ENCODE peak calls at places on chromosomes 6 and 20, in seven cellular contexts. N is OCI-LY7, J is fibroblast of lung, G is adrenal gland, B is psoas muscle, Y is heart left ventricle, M is spleen. F is an unnamed sample.

GRCh38 chr6:106510090-106510970 is 119.0 kb downstream of the RTN4IP1 start:
- DNase-seq in N (peak; percentile 92), J (peak; percentile 36), G (peak; percentile 34), B (peak; percentile 29), Y (peak; percentile 54), M (peak; percentile 94), F (no peak)

GRCh38 chr6:152223622-152224021 is 413.5 kb downstream of the SYNE1 start:
- DNase-seq in N (no peak), J (no peak), G (no peak), B (no peak), Y (no peak), M (no peak), F (no peak)

GRCh38 chr20:53621482-53622246 is 28.0 kb upstream of the ZNF217 start:
- DNase-seq in N (peak; percentile 45), J (peak; percentile 94), G (peak; percentile 64), B (peak; percentile 33), Y (peak; percentile 33), M (no peak), F (no peak)

GRCh38 chr6:23455754-23456153 is 670.3 kb upstream of the NRSN1 start:
- DNase-seq in N (no peak), J (no peak), G (no peak), B (no peak), Y (no peak), M (no peak), F (no peak)

GRCh38 chr20:41774291-41774690 is 156.1 kb upstream of the CHD6 start:
- DNase-seq in N (no peak), J (no peak), G (no peak), B (no peak), Y (no peak), M (no peak), F (no peak)

GRCh38 chr20:58075980-58076749 is 152.3 kb downstream of the ANKRD60 start:
- DNase-seq in N (no peak), J (peak; percentile 57), G (peak; percentile 10), B (no peak), Y (no peak), M (no peak), F (no peak)

GRCh38 chr6:1136415-1136774 is 175.5 kb upstream of the FOXQ1 start:
- DNase-seq in N (no peak), J (peak; percentile 54), G (no peak), B (no peak), Y (no peak), M (no peak), F (no peak)

GRCh38 chr6:29791786-29792122 is 35.9 kb upstream of the HLA-G start:
- DNase-seq in N (no peak), J (no peak), G (no peak), B (peak; percentile 33), Y (no peak), M (no peak), F (no peak)

GRCh38 chr6:159871911-159872310 is 18.9 kb upstream of the MAS1 start:
- DNase-seq in N (no peak), J (peak; percentile 48), G (no peak), B (no peak), Y (no peak), M (no peak), F (no peak)

GRCh38 chr6:38973178-38974057 is 75.2 kb upstream of the GLP1R start:
- DNase-seq in N (peak; percentile 52), J (peak; percentile 67), G (no peak), B (no peak), Y (no peak), M (no peak), F (no peak)
- TF ChIP-seq CTCF in N (peak; percentile 81), J (peak; percentile 75), G (peak; percentile 71), B (peak; percentile 66), Y (peak; percentile 45), M (peak; percentile 48), F (peak; percentile 84)

DNA sequence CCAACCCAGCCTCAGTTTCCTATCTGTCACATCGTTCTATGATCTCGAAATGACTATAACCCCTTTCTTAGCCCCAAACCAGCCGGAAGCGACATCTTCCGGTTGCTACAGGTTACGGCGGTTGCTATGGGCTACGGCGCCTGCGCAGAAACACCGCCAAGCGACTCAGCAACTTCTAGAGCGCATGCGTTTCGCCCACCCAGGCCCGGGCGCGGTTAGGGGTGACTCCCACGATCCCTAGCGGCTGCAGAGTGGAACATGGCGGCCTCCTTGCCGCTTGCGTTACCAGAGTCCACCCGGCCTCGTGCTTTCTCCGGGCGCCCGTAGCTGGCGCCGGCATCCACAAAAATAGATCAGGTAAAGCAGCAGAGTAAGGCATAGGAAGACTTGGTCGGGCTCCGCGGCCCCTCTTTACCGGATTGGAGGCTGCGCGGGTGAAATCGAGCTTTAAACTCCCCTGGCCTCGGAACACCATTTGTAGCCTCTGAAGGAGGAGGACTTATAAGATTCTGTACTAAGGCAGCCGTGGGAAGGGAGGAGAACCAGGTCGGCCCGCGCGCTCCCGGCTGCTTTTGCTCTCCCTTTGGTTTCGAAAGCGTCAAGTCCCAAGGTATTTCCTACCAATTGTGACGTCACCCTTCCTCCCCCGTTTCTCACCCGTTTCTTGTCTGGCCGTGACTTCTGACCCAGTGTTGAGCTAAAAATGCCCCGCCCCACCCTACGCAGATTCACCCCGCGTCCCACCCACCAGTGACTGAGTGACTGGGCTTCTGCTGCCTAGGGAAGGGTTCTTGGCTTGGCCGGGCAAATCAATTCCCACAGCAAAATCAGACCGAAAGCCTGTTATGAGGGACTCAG is 3.5 kb downstream of the SDCBP2 start:
- DNase-seq in N (peak; percentile 98), J (peak; percentile 94), G (peak; percentile 98), B (peak; percentile 98), Y (peak; percentile 98), M (peak; percentile 99), F (no peak)
- TF ChIP-seq CTCF in N (no peak), J (no peak), G (peak; percentile 68), B (no peak), Y (peak; percentile 10), M (peak; percentile 66), F (peak; percentile 50)

GRCh38 chr6:119965900-119966299 is 616.3 kb upstream of the MAN1A1 start:
- DNase-seq in N (no peak), J (no peak), G (no peak), B (no peak), Y (no peak), M (no peak), F (no peak)

GRCh38 chr6:119962505-119962904 is 612.9 kb upstream of the MAN1A1 start:
- DNase-seq in N (no peak), J (no peak), G (no peak), B (no peak), Y (no peak), M (no peak), F (no peak)

GRCh38 chr6:119966484-119966883 is 616.9 kb upstream of the MAN1A1 start:
- DNase-seq in N (peak; percentile 66), J (no peak), G (no peak), B (no peak), Y (no peak), M (no peak), F (no peak)
- TF ChIP-seq CTCF in N (peak; percentile 78), J (peak; percentile 2), G (no peak), B (no peak), Y (no peak), M (no peak), F (no peak)

GRCh38 chr20:48011025-48011424 is 225.7 kb upstream of the SULF2 start:
- DNase-seq in N (no peak), J (no peak), G (no peak), B (no peak), Y (no peak), M (no peak), F (no peak)

GRCh38 chr20:48015136-48015925 is 230.1 kb upstream of the SULF2 start:
- DNase-seq in N (no peak), J (peak; percentile 80), G (no peak), B (no peak), Y (no peak), M (no peak), F (no peak)

GRCh38 chr20:48008850-48009535 is 223.7 kb upstream of the SULF2 start:
- DNase-seq in N (no peak), J (peak; percentile 62), G (no peak), B (no peak), Y (no peak), M (no peak), F (no peak)

GRCh38 chr20:48010623-48011022 is 225.3 kb upstream of the SULF2 start:
- DNase-seq in N (no peak), J (no peak), G (no peak), B (no peak), Y (no peak), M (no peak), F (no peak)

GRCh38 chr20:48012401-48012974 is 227.2 kb upstream of the SULF2 start:
- DNase-seq in N (peak; percentile 24), J (peak; percentile 96), G (no peak), B (no peak), Y (no peak), M (no peak), F (no peak)
- TF ChIP-seq CTCF in N (peak; percentile 58), J (no peak), G (no peak), B (no peak), Y (no peak), M (no peak), F (peak; percentile 52)

GRCh38 chr6:134657751-134658522 is 292.0 kb downstream of the ALDH8A1 start:
- DNase-seq in N (no peak), J (peak; percentile 50), G (no peak), B (no peak), Y (no peak), M (no peak), F (no peak)
- TF ChIP-seq CTCF in N (no peak), J (no peak), G (no peak), B (no peak), Y (no peak), M (no peak), F (no peak)